ENCODE peak calls at places on chromosomes 12 and 14, in ten cellular contexts. One of them, this sample, is unnamed.

GRCh38 chr12:99824900-99825562 is 159.7 kb downstream of the ANKS1B start:
- DNase-seq in right lobe of liver: no peak
- DNase-seq in breast epithelium: no peak
- DNase-seq in heart left ventricle: no peak
- DNase-seq in erythroblast: no peak
- DNase-seq in stomach: no peak
- DNase-seq in tibial nerve: no peak
- DNase-seq in IMR-90: no peak
- DNase-seq in A549: no peak
- DNase-seq in H54: no peak
- DNase-seq in this sample: no peak

GRCh38 chr14:96268426-96269358 is 12.7 kb downstream of the BDKRB1 start:
- DNase-seq in breast epithelium: no peak
- DNase-seq in heart left ventricle: no peak
- DNase-seq in erythroblast: no peak
- DNase-seq in A549: peak
- DNase-seq in IMR-90: peak
- DNase-seq in stomach: no peak
- DNase-seq in right lobe of liver: no peak
- DNase-seq in H54: peak
- DNase-seq in tibial nerve: peak
- DNase-seq in this sample: peak

GRCh38 chr14:100328495-100329163 is 5.5 kb downstream of the SLC25A47 start:
- DNase-seq in erythroblast: no peak
- DNase-seq in heart left ventricle: peak
- DNase-seq in breast epithelium: no peak
- DNase-seq in right lobe of liver: no peak
- DNase-seq in H54: no peak
- DNase-seq in IMR-90: no peak
- DNase-seq in tibial nerve: no peak
- DNase-seq in A549: no peak
- DNase-seq in stomach: no peak
- DNase-seq in this sample: no peak

GRCh38 chr14:74582910-74583581 is 29.0 kb downstream of the LTBP2 start:
- DNase-seq in right lobe of liver: peak
- DNase-seq in erythroblast: no peak
- DNase-seq in breast epithelium: no peak
- DNase-seq in stomach: peak
- DNase-seq in heart left ventricle: no peak
- DNase-seq in H54: no peak
- DNase-seq in tibial nerve: no peak
- DNase-seq in IMR-90: peak
- DNase-seq in A549: no peak
- DNase-seq in this sample: peak

GRCh38 chr12:3218846-3219632 is 141.9 kb downstream of the TSPAN9 start:
- DNase-seq in breast epithelium: no peak
- DNase-seq in A549: no peak
- DNase-seq in tibial nerve: no peak
- DNase-seq in erythroblast: no peak
- DNase-seq in right lobe of liver: no peak
- DNase-seq in H54: no peak
- DNase-seq in IMR-90: no peak
- DNase-seq in stomach: no peak
- DNase-seq in heart left ventricle: peak
- DNase-seq in this sample: no peak

GRCh38 chr12:108634225-108634795 is 616 bp upstream of the SELPLG start:
- DNase-seq in right lobe of liver: no peak
- DNase-seq in stomach: peak
- DNase-seq in breast epithelium: no peak
- DNase-seq in A549: peak
- DNase-seq in erythroblast: peak
- DNase-seq in H54: no peak
- DNase-seq in IMR-90: no peak
- DNase-seq in heart left ventricle: no peak
- DNase-seq in tibial nerve: no peak
- DNase-seq in this sample: no peak

GRCh38 chr14:99508896-99509629 is 27.9 kb downstream of the CCNK start:
- DNase-seq in tibial nerve: no peak
- DNase-seq in H54: no peak
- DNase-seq in IMR-90: no peak
- DNase-seq in heart left ventricle: peak
- DNase-seq in stomach: peak
- DNase-seq in right lobe of liver: peak
- DNase-seq in breast epithelium: no peak
- DNase-seq in erythroblast: no peak
- DNase-seq in A549: no peak
- DNase-seq in this sample: no peak

GRCh38 chr14:100529561-100530031 is 57.6 kb downstream of the BEGAIN start:
- DNase-seq in right lobe of liver: peak
- DNase-seq in tibial nerve: no peak
- DNase-seq in erythroblast: no peak
- DNase-seq in heart left ventricle: peak
- DNase-seq in IMR-90: no peak
- DNase-seq in stomach: peak
- DNase-seq in A549: no peak
- DNase-seq in breast epithelium: peak
- DNase-seq in H54: no peak
- DNase-seq in this sample: peak

GRCh38 chr12:64625243-64626077 is 15.2 kb downstream of the RASSF3 start:
- DNase-seq in IMR-90: peak
- DNase-seq in A549: peak
- DNase-seq in heart left ventricle: peak
- DNase-seq in right lobe of liver: no peak
- DNase-seq in breast epithelium: no peak
- DNase-seq in tibial nerve: peak
- DNase-seq in stomach: peak
- DNase-seq in erythroblast: peak
- DNase-seq in H54: no peak
- DNase-seq in this sample: peak

GRCh38 chr12:124498178-124498869 is 69.1 kb downstream of the NCOR2 start:
- DNase-seq in heart left ventricle: peak
- DNase-seq in breast epithelium: no peak
- DNase-seq in IMR-90: peak
- DNase-seq in tibial nerve: no peak
- DNase-seq in stomach: no peak
- DNase-seq in right lobe of liver: no peak
- DNase-seq in A549: no peak
- DNase-seq in H54: no peak
- DNase-seq in erythroblast: no peak
- DNase-seq in this sample: no peak

GRCh38 chr12:54191126-54191525 is 2.3 kb upstream of the SMUG1 start:
- DNase-seq in breast epithelium: no peak
- DNase-seq in IMR-90: no peak
- DNase-seq in erythroblast: no peak
- DNase-seq in right lobe of liver: no peak
- DNase-seq in heart left ventricle: no peak
- DNase-seq in stomach: no peak
- DNase-seq in A549: no peak
- DNase-seq in H54: no peak
- DNase-seq in tibial nerve: no peak
- DNase-seq in this sample: no peak

GRCh38 chr12:54185919-54186318 is 2.9 kb downstream of the SMUG1 start:
- DNase-seq in right lobe of liver: no peak
- DNase-seq in A549: no peak
- DNase-seq in stomach: no peak
- DNase-seq in erythroblast: no peak
- DNase-seq in IMR-90: no peak
- DNase-seq in H54: no peak
- DNase-seq in heart left ventricle: no peak
- DNase-seq in tibial nerve: no peak
- DNase-seq in breast epithelium: no peak
- DNase-seq in this sample: no peak

GRCh38 chr12:54191550-54192022 is 2.8 kb upstream of the SMUG1 start:
- DNase-seq in erythroblast: peak
- DNase-seq in H54: peak
- DNase-seq in IMR-90: peak
- DNase-seq in tibial nerve: peak
- DNase-seq in A549: peak
- DNase-seq in stomach: peak
- DNase-seq in breast epithelium: peak
- DNase-seq in right lobe of liver: peak
- DNase-seq in heart left ventricle: peak
- DNase-seq in this sample: peak

GRCh38 chr12:54187075-54187474 is 1.7 kb downstream of the SMUG1 start:
- DNase-seq in A549: no peak
- DNase-seq in H54: no peak
- DNase-seq in breast epithelium: no peak
- DNase-seq in stomach: no peak
- DNase-seq in IMR-90: no peak
- DNase-seq in heart left ventricle: no peak
- DNase-seq in erythroblast: no peak
- DNase-seq in tibial nerve: no peak
- DNase-seq in right lobe of liver: no peak
- DNase-seq in this sample: no peak

GRCh38 chr12:54189198-54189539 is 384 bp upstream of the SMUG1 start:
- DNase-seq in heart left ventricle: no peak
- DNase-seq in erythroblast: no peak
- DNase-seq in IMR-90: no peak
- DNase-seq in breast epithelium: no peak
- DNase-seq in A549: no peak
- DNase-seq in right lobe of liver: no peak
- DNase-seq in H54: no peak
- DNase-seq in tibial nerve: no peak
- DNase-seq in stomach: no peak
- DNase-seq in this sample: no peak
- TF ChIP-seq POLR2A in heart left ventricle: no peak
- TF ChIP-seq POLR2A in erythroblast: no peak
- TF ChIP-seq POLR2A in IMR-90: no peak
- TF ChIP-seq POLR2A in breast epithelium: no peak
- TF ChIP-seq POLR2A in A549: no peak
- TF ChIP-seq POLR2A in right lobe of liver: no peak
- TF ChIP-seq POLR2A in H54: no peak
- TF ChIP-seq POLR2A in tibial nerve: no peak
- TF ChIP-seq POLR2A in stomach: no peak
- TF ChIP-seq POLR2A in this sample: no peak

DNA sequence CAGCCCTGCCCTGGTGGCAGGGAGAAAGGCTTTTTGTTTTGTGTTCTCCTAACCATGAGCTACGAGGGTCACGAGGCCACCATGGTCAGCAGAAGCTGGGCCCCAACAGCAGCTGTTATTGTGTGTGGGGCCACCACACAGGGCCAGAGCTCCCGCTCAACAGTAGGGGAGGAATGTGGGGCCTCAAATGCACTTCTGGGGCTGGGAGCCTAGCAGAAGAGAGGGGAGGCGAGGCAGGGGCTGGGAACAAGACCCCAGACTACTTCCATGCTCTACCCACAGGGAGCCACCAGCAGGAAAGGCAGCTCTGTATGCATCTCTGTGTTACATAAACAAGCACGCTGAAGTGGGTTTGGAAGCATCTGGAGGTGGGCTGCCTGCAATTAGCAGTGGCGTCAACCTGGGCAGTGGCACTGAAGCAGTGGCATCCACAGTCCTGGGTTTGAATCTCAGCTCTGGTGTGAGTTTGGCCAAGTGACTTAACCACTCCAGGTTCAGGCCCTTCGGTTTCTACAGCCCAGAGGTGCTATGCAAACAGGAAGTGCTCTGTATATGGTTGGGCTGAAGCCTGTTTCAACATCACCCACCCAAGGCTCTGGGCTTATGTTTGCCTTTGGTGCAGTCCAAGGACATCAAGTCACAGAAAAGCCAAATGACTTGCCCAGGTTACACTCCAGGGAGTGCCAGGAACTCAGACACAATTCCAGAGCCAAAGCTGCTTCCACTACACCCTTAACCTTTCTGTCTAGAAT is 16.2 kb downstream of the GLTP start:
- DNase-seq in H54: no peak
- DNase-seq in IMR-90: peak
- DNase-seq in breast epithelium: no peak
- DNase-seq in stomach: peak
- DNase-seq in A549: peak
- DNase-seq in right lobe of liver: peak
- DNase-seq in erythroblast: no peak
- DNase-seq in heart left ventricle: no peak
- DNase-seq in tibial nerve: no peak
- DNase-seq in this sample: no peak
- TF ChIP-seq POLR2A in H54: no peak
- TF ChIP-seq POLR2A in IMR-90: no peak
- TF ChIP-seq POLR2A in breast epithelium: no peak
- TF ChIP-seq POLR2A in stomach: no peak
- TF ChIP-seq POLR2A in A549: no peak
- TF ChIP-seq POLR2A in right lobe of liver: no peak
- TF ChIP-seq POLR2A in erythroblast: no peak
- TF ChIP-seq POLR2A in heart left ventricle: no peak
- TF ChIP-seq POLR2A in tibial nerve: peak
- TF ChIP-seq POLR2A in this sample: no peak

DNA sequence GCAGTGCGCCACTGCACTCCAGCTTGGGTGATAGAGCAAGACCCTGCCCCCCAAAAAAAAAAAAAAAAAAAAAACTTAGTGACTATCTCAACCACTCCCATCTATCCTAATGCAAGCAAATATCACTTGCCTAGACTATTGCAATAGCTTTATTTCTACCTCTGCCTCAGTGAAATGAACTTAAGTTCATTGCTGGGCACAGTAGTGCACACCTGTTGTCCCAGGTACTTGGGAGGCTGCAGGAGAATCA is 4.3 kb downstream of the RPS29 start:
- DNase-seq in right lobe of liver: no peak
- DNase-seq in A549: no peak
- DNase-seq in IMR-90: no peak
- DNase-seq in erythroblast: peak
- DNase-seq in tibial nerve: no peak
- DNase-seq in breast epithelium: no peak
- DNase-seq in H54: no peak
- DNase-seq in heart left ventricle: no peak
- DNase-seq in stomach: no peak
- DNase-seq in this sample: no peak
- TF ChIP-seq POLR2A in right lobe of liver: no peak
- TF ChIP-seq POLR2A in A549: no peak
- TF ChIP-seq POLR2A in IMR-90: no peak
- TF ChIP-seq POLR2A in erythroblast: no peak
- TF ChIP-seq POLR2A in tibial nerve: no peak
- TF ChIP-seq POLR2A in breast epithelium: no peak
- TF ChIP-seq POLR2A in H54: no peak
- TF ChIP-seq POLR2A in heart left ventricle: no peak
- TF ChIP-seq POLR2A in stomach: no peak
- TF ChIP-seq POLR2A in this sample: no peak

DNA sequence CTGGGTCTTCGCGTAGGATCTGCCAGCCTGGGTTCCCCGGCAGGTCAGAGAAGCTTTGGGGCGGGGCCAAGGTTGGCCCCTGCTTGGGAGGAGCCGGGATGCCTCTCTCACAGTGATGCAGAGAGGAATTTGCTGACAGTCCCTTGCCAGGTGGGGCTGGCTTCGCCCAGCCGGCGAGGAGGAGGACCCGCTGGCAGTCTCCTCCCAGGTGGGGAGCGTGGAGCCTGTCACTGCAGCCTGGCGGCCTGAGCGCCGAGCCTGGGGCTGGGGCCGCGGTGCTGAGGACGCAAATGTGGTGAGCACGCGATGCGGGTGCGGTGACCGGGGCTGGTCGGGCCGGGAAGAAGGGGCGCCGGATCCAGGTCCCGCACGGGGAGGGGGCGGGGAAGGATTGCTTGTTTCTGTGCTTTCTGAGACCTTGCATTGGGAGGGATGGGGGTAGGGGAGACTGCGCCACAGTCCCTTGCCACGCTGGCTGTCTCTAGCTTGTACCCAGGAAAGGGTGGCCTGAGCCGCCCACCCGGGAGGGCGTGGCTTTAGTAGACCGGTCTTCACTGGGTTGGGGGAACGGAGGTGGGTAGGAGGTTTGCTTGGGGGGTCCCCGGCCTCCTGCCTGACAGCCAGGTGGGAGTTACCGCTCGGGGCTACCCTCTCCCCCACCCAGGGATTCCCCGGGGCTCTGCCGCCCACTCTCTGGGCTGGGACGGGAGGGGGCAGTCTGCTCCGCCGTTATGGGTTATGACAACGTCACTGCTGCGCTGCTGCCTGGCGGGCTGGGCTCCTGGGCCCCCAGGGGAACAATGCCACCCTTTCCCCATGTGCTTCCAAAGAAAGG is at the start of gene TMEM63C:
- DNase-seq in erythroblast: peak
- DNase-seq in IMR-90: no peak
- DNase-seq in A549: peak
- DNase-seq in breast epithelium: peak
- DNase-seq in stomach: peak
- DNase-seq in heart left ventricle: no peak
- DNase-seq in tibial nerve: no peak
- DNase-seq in right lobe of liver: no peak
- DNase-seq in H54: peak
- DNase-seq in this sample: no peak
- TF ChIP-seq POLR2A in erythroblast: peak
- TF ChIP-seq POLR2A in IMR-90: no peak
- TF ChIP-seq POLR2A in A549: no peak
- TF ChIP-seq POLR2A in breast epithelium: no peak
- TF ChIP-seq POLR2A in stomach: no peak
- TF ChIP-seq POLR2A in heart left ventricle: no peak
- TF ChIP-seq POLR2A in tibial nerve: no peak
- TF ChIP-seq POLR2A in right lobe of liver: no peak
- TF ChIP-seq POLR2A in H54: no peak
- TF ChIP-seq POLR2A in this sample: no peak

This sample was measured in sigmoid colon.